ENCODE peak calls at places on chromosomes 3 and 15, in four cellular contexts. One of them, this sample, is unnamed.

GRCh38 chr15:48447657-48448056 is 116.4 kb downstream of the DUT start:
- DNase-seq in right atrium auricular region: no peak
- DNase-seq in ascending aorta: no peak
- DNase-seq in upper lobe of left lung: no peak
- DNase-seq in this sample: peak

GRCh38 chr3:152258448-152259302 is 10.1 kb upstream of the MBNL1 start:
- DNase-seq in right atrium auricular region: peak
- DNase-seq in ascending aorta: peak
- DNase-seq in upper lobe of left lung: no peak
- DNase-seq in this sample: peak

GRCh38 chr15:50675524-50676144 is 11.0 kb downstream of the TRPM7 start:
- DNase-seq in right atrium auricular region: no peak
- DNase-seq in ascending aorta: no peak
- DNase-seq in upper lobe of left lung: no peak
- DNase-seq in this sample: peak

GRCh38 chr15:29854413-29854812 is 32.1 kb upstream of the TJP1 start:
- DNase-seq in right atrium auricular region: no peak
- DNase-seq in ascending aorta: no peak
- DNase-seq in upper lobe of left lung: no peak
- DNase-seq in this sample: peak

GRCh38 chr15:67101981-67102929 is 36.9 kb downstream of the SMAD3 start:
- DNase-seq in right atrium auricular region: no peak
- DNase-seq in ascending aorta: no peak
- DNase-seq in upper lobe of left lung: no peak
- DNase-seq in this sample: peak

GRCh38 chr3:78785004-78785403 is 982.8 kb downstream of the ROBO1 start:
- DNase-seq in right atrium auricular region: no peak
- DNase-seq in ascending aorta: no peak
- DNase-seq in upper lobe of left lung: no peak
- DNase-seq in this sample: no peak

GRCh38 chr15:27438403-27439375 is 467.7 kb downstream of the GABRG3 start:
- DNase-seq in right atrium auricular region: no peak
- DNase-seq in ascending aorta: no peak
- DNase-seq in upper lobe of left lung: no peak
- DNase-seq in this sample: no peak

GRCh38 chr15:42151736-42152135 is 4.7 kb downstream of the PLA2G4F start:
- DNase-seq in right atrium auricular region: no peak
- DNase-seq in ascending aorta: no peak
- DNase-seq in upper lobe of left lung: no peak
- DNase-seq in this sample: no peak

GRCh38 chr3:14915636-14916222 is 31.7 kb upstream of the NR2C2 start:
- DNase-seq in right atrium auricular region: no peak
- DNase-seq in ascending aorta: no peak
- DNase-seq in upper lobe of left lung: no peak
- DNase-seq in this sample: no peak
- TF ChIP-seq CTCF in right atrium auricular region: peak
- TF ChIP-seq CTCF in ascending aorta: no peak
- TF ChIP-seq CTCF in upper lobe of left lung: no peak
- TF ChIP-seq CTCF in this sample: peak

GRCh38 chr3:170080605-170081004 is 42.8 kb downstream of the GPR160 start:
- DNase-seq in right atrium auricular region: no peak
- DNase-seq in ascending aorta: no peak
- DNase-seq in upper lobe of left lung: no peak
- DNase-seq in this sample: no peak

GRCh38 chr3:170076715-170077238 is 39.0 kb downstream of the GPR160 start:
- DNase-seq in right atrium auricular region: no peak
- DNase-seq in ascending aorta: no peak
- DNase-seq in upper lobe of left lung: no peak
- DNase-seq in this sample: peak

GRCh38 chr3:170077406-170077805 is 39.6 kb downstream of the GPR160 start:
- DNase-seq in right atrium auricular region: no peak
- DNase-seq in ascending aorta: no peak
- DNase-seq in upper lobe of left lung: no peak
- DNase-seq in this sample: no peak

GRCh38 chr3:170079466-170080165 is 41.8 kb downstream of the GPR160 start:
- DNase-seq in right atrium auricular region: no peak
- DNase-seq in ascending aorta: no peak
- DNase-seq in upper lobe of left lung: no peak
- DNase-seq in this sample: no peak

GRCh38 chr3:170078620-170079281 is 41.0 kb downstream of the GPR160 start:
- DNase-seq in right atrium auricular region: no peak
- DNase-seq in ascending aorta: no peak
- DNase-seq in upper lobe of left lung: no peak
- DNase-seq in this sample: no peak
- TF ChIP-seq CTCF in right atrium auricular region: no peak
- TF ChIP-seq CTCF in ascending aorta: no peak
- TF ChIP-seq CTCF in upper lobe of left lung: no peak
- TF ChIP-seq CTCF in this sample: peak

GRCh38 chr15:60590935-60591490 is 112.1 kb upstream of the ICE2 start:
- DNase-seq in right atrium auricular region: peak
- DNase-seq in ascending aorta: peak
- DNase-seq in upper lobe of left lung: peak
- DNase-seq in this sample: peak
- TF ChIP-seq CTCF in right atrium auricular region: peak
- TF ChIP-seq CTCF in ascending aorta: no peak
- TF ChIP-seq CTCF in upper lobe of left lung: no peak
- TF ChIP-seq CTCF in this sample: peak

DNA sequence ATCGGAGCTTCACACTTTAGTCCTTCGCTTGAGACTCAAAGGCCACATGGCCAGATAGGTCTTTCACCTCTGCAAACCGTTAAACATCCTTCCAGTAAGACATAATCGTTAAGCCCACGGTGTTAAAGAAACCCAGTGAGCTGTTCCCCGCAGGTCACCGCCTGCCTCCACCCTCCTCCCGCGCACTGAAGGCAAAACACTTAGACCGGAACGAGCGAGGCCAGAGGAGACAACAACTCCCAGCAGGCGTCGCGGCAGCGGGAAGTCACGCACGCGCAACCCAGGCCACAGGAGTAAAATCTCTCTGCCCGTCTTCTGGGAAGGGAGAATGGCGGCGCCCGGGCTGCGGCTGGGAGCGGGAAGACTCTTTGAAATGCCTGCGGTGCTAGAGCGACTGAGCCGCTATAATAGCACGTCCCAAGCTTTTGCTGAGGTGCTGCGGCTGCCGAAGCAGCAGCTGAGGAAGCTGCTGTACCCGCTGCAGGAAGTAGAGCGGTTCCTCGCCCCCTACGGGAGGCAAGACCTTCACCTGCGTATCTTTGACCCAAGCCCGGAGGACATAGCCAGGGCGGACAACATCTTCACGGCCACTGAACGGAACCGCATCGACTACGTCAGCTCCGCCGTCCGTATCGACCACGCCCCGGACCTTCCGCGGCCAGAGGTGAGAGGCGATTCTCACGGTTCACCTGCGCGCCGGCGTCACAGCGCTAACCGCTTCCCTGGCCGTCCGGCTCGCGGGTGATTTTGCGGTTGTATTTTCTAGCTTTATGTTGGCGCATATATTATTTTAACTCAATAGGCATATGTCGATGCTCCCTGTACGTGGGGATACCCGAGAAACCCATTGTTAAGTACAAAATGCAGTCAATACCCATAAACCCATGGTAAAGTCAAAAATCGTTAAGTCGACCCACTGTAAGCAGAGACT is at the start of gene GTPBP8:
- DNase-seq in right atrium auricular region: peak
- DNase-seq in ascending aorta: peak
- DNase-seq in upper lobe of left lung: peak
- DNase-seq in this sample: peak
- TF ChIP-seq CTCF in right atrium auricular region: peak
- TF ChIP-seq CTCF in ascending aorta: no peak
- TF ChIP-seq CTCF in upper lobe of left lung: no peak
- TF ChIP-seq CTCF in this sample: peak

GRCh38 chr15:89671687-89672086 is 7.5 kb downstream of the PLIN1 start:
- DNase-seq in right atrium auricular region: peak
- DNase-seq in ascending aorta: no peak
- DNase-seq in upper lobe of left lung: no peak
- DNase-seq in this sample: no peak

GRCh38 chr15:89674526-89674925 is 4.6 kb downstream of the PLIN1 start:
- DNase-seq in right atrium auricular region: no peak
- DNase-seq in ascending aorta: no peak
- DNase-seq in upper lobe of left lung: no peak
- DNase-seq in this sample: no peak

GRCh38 chr15:89670985-89671560 is 8.1 kb downstream of the PLIN1 start:
- DNase-seq in right atrium auricular region: peak
- DNase-seq in ascending aorta: no peak
- DNase-seq in upper lobe of left lung: no peak
- DNase-seq in this sample: no peak

GRCh38 chr15:89672221-89673161 is 6.7 kb downstream of the PLIN1 start:
- DNase-seq in right atrium auricular region: peak
- DNase-seq in ascending aorta: peak
- DNase-seq in upper lobe of left lung: peak
- DNase-seq in this sample: peak

DNA sequence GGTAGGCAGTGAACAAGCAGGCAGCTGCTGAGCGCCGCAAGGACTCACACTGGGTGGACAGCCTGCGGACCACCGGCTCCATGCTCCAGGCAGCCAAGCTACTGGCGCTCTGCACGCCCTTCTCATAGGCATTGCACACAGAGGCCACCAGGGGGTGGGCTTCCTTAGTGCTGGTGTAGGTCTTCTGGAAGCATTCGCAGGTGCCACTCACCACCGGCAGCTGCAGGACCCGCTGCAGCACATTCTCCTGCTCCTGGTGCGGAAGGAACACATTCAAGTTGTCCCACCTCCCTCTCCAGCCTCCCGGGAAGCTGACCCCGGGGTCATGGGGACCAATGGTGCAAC is 6.0 kb downstream of the PLIN1 start:
- DNase-seq in right atrium auricular region: peak
- DNase-seq in ascending aorta: no peak
- DNase-seq in upper lobe of left lung: peak
- DNase-seq in this sample: no peak
- TF ChIP-seq CTCF in right atrium auricular region: peak
- TF ChIP-seq CTCF in ascending aorta: no peak
- TF ChIP-seq CTCF in upper lobe of left lung: no peak
- TF ChIP-seq CTCF in this sample: peak